ENCODE peak calls at places on chromosome 19, in five cellular contexts. I is cardiac muscle cell, T is adrenal gland, Z is heart right ventricle, M is left ventricle myocardium inferior. V is an unnamed sample. For H3K36me3, the result is how much of the 10 kb centered on the place peaks cover.

GRCh38 chr19:37655689-37656491 is 625 bp upstream of the ZFP30 start:
- DNase-seq in I (peak), T (peak), Z (peak), M (peak), V (peak)

GRCh38 chr19:45764947-45765346 is 4.1 kb downstream of the SIX5 start:
- DNase-seq in I (peak), T (no peak), Z (peak), M (peak), V (no peak)

GRCh38 chr19:51751655-51752054 is at the start of gene FPR1:
- DNase-seq in I (no peak), T (no peak), Z (no peak), M (no peak), V (no peak)

GRCh38 chr19:55857149-55857548 is 20.8 kb downstream of the NLRP4 start:
- DNase-seq in I (no peak), T (no peak), Z (no peak), M (no peak), V (no peak)

GRCh38 chr19:18551631-18552030 is 6.0 kb upstream of the KXD1 start:
- DNase-seq in I (no peak), T (no peak), Z (no peak), M (no peak), V (no peak)

GRCh38 chr19:55257461-55258411 is 1.1 kb downstream of the PPP6R1 start:
- DNase-seq in I (peak), T (no peak), Z (no peak), M (no peak), V (peak)

GRCh38 chr19:54188224-54188871 is 1.0 kb downstream of the MBOAT7 start:
- DNase-seq in I (no peak), T (peak), Z (no peak), M (no peak), V (no peak)

GRCh38 chr19:29831686-29832085 is 19.9 kb downstream of the CCNE1 start:
- DNase-seq in I (no peak), T (no peak), Z (no peak), M (no peak), V (no peak)

GRCh38 chr19:52734893-52735661 is at the start of gene ZNF611:
- DNase-seq in I (peak), T (peak), Z (peak), M (peak), V (peak)

GRCh38 chr19:31913103-31913710 is 432.2 kb upstream of the ZNF507 start:
- DNase-seq in I (peak), T (no peak), Z (no peak), M (no peak), V (no peak)

GRCh38 chr19:47013041-47013517 is 6.6 kb upstream of the NPAS1 start:
- DNase-seq in I (peak), T (peak), Z (peak), M (peak), V (peak)

GRCh38 chr19:483332-484072 is 12.8 kb upstream of the MADCAM1 start:
- DNase-seq in I (no peak), T (no peak), Z (no peak), M (no peak), V (no peak)

GRCh38 chr19:664913-665443 is 2.0 kb upstream of the RNF126 start:
- DNase-seq in I (peak), T (peak), Z (peak), M (peak), V (peak)

GRCh38 chr19:48873476-48874308 is 1.5 kb downstream of the PPP1R15A start:
- DNase-seq in I (no peak), T (no peak), Z (no peak), M (no peak), V (no peak)

GRCh38 chr19:50046649-50047503 is 21.1 kb downstream of the ZNF473 start:
- DNase-seq in I (peak), T (peak), Z (peak), M (peak), V (no peak)

GRCh38 chr19:8392017-8392591 is 1.9 kb downstream of the RAB11B start:
- DNase-seq in I (no peak), T (peak), Z (peak), M (peak), V (no peak)

GRCh38 chr19:49567722-49568454 is 12.5 kb downstream of the NOSIP start:
- DNase-seq in I (no peak), T (no peak), Z (no peak), M (no peak), V (no peak)

GRCh38 chr19:5002143-5002542 is 33.2 kb downstream of the KDM4B start:
- DNase-seq in I (no peak), T (peak), Z (no peak), M (no peak), V (peak)

GRCh38 chr19:6593651-6594416 is 2.9 kb upstream of the CD70 start:
- DNase-seq in I (no peak), T (no peak), Z (no peak), M (no peak), V (peak)

GRCh38 chr19:48311384-48311783 is 14.0 kb upstream of the EMP3 start:
- DNase-seq in I (no peak), T (no peak), Z (no peak), M (no peak), V (no peak)

GRCh38 chr19:29623726-29624488 is 17.8 kb downstream of the POP4 start:
- DNase-seq in I (no peak), T (no peak), Z (no peak), M (no peak), V (no peak)

GRCh38 chr19:4449022-4449825 is 8.4 kb downstream of the UBXN6 start:
- DNase-seq in I (no peak), T (peak), Z (peak), M (peak), V (no peak)

GRCh38 chr19:8075158-8076086 is 22.9 kb downstream of the CCL25 start:
- DNase-seq in I (no peak), T (no peak), Z (no peak), M (no peak), V (no peak)

GRCh38 chr19:54455786-54456422 is 6.9 kb downstream of the LENG8 start:
- DNase-seq in I (no peak), T (no peak), Z (no peak), M (no peak), V (no peak)

GRCh38 chr19:50896591-50897190 is 14.5 kb downstream of the KLK4 start:
- DNase-seq in I (no peak), T (peak), Z (no peak), M (no peak), V (peak)

GRCh38 chr19:3982701-3983541 is 2.3 kb downstream of the EEF2 start:
- DNase-seq in I (no peak), T (peak), Z (no peak), M (no peak), V (peak)

GRCh38 chr19:4732680-4733114 is 9.1 kb upstream of the DPP9 start:
- DNase-seq in I (peak), T (peak), Z (no peak), M (peak), V (peak)

GRCh38 chr19:1063030-1063908 is 3.7 kb upstream of the ARHGAP45 start:
- DNase-seq in I (no peak), T (no peak), Z (no peak), M (no peak), V (peak)

GRCh38 chr19:3440082-3440481 is 40.2 kb downstream of the SMIM24 start:
- DNase-seq in I (no peak), T (no peak), Z (peak), M (peak), V (peak)

GRCh38 chr19:40423938-40424337 is 1.9 kb downstream of the SERTAD1 start:
- DNase-seq in I (no peak), T (no peak), Z (no peak), M (no peak), V (no peak)

GRCh38 chr19:51006406-51006805 is 5.0 kb upstream of the KLK8 start:
- DNase-seq in I (no peak), T (no peak), Z (no peak), M (no peak), V (peak)

GRCh38 chr19:15291666-15292065 is 40.7 kb downstream of the BRD4 start:
- DNase-seq in I (no peak), T (no peak), Z (no peak), M (no peak), V (no peak)

GRCh38 chr19:32067686-32068085 is 277.7 kb upstream of the ZNF507 start:
- DNase-seq in I (no peak), T (no peak), Z (no peak), M (no peak), V (no peak)

GRCh38 chr19:45164577-45165335 is 4.0 kb upstream of the NKPD1 start:
- DNase-seq in I (peak), T (peak), Z (peak), M (peak), V (no peak)

GRCh38 chr19:15161028-15161984 is 39.5 kb downstream of the NOTCH3 start:
- DNase-seq in I (no peak), T (no peak), Z (no peak), M (no peak), V (no peak)

DNA sequence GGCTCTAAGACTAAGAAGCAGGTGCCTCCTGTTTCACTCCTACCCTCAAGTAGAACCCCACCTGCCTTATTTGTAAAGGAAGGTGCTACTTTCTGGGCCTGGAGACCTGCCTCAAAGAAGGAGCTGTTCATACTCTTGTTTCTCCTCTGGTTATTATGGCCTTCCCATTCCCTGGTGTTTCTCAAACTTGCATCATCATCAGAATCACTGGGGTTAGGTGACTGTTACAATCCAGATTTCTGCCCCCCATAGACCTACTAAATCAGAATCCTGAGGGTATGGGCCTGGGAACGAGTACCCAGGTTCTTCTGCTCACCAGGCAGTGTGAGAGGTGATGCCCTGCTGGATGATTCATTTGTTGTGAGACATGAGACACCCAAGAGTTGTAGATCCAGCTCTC is 18.4 kb downstream of the SAMD4B start:
- DNase-seq in I (no peak), T (no peak), Z (no peak), M (no peak), V (no peak)
- H3K36me3 ChIP-seq in I (under half), T (under half), Z (under half), M (half or more), V (half or more)

GRCh38 chr19:12567951-12568350 is 16.7 kb upstream of the ZNF564 start:
- DNase-seq in I (no peak), T (no peak), Z (no peak), M (no peak), V (no peak)

DNA sequence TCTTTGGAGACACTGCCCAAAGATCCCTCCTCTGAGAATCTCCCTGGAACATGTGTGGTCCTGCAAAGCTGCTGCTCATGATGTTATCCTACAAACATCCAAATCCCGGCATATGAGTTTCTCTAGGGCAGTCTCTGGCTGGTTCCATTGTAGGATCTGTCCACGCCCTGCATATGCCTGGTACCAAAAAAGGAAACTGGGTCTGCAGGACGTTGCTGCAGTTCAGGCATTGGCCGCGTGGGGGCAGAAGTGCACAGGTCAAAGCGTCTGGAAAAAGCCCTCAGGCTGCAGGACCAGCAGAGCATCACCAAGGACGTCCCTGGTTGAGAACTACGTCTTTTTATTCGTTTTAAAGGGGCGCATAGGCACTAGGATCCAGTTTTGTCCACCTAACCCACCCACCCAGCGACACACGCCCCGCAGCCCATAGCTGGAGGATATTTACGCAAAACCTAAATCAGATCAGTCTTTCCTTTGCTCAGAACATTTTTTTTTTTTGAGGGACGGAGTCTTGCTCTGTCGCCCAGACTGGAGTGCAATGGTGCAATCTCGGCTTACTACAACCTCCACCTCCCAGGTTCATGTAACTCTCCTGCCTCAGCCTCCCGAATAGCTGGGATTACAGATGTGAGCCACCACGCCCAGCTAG is 12.9 kb upstream of the ZNF564 start:
- DNase-seq in I (peak), T (peak), Z (peak), M (peak), V (peak)
- H3K4me3 ChIP-seq in I (no peak), T (no peak), Z (no peak), M (no peak), V (no peak)

DNA sequence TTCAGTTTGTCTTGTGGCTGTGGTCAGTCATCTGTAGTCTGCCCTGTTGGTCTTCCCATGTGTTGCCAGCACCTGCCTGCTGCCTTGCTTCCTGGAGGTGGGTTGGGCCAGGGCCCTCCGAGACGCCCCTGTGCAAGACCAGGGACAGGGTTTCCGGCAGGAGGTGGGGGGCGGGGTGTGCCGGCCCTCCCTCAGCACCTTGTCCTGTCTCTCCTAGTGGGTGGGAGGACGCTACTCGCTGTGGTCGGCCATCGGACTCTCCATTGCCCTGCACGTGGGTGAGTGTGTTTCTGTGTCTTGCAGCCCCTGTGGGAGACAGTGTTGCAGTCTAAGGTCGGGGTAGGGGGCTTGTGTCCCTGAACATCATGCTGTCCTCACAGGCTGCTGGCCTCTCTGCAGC is 11.2 kb upstream of the PDCD2L start:
- DNase-seq in I (no peak), T (no peak), Z (no peak), M (no peak), V (no peak)
- H3K36me3 ChIP-seq in I (half or more), T (under half), Z (under half), M (half or more), V (half or more)

DNA sequence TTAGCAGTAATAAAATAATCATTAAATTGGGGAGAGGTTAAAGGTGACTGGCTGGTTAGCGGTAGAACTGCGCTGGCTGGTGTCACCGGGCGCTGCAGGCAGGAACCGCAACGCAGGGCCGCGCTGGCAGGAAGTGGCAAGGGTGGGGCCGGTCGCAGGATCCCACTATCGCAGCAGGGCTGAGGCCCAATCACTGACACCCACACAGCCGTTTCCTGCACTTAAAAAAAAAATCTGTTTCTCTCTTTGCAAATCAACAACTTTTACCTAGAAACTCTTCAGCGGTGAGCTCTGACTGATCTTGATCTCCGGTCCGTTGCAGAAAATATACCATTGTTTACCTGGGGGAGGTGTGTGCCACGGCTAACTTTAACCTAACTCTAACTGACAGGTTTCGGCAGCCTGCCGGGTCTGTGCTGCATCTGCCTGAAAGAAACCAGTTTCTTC is 46.9 kb downstream of the KLF2 start:
- DNase-seq in I (no peak), T (peak), Z (peak), M (peak), V (no peak)
- H3K4me3 ChIP-seq in I (no peak), T (no peak), Z (peak), M (peak), V (no peak)

GRCh38 chr19:9645466-9645865 is 24.4 kb upstream of the ZNF561 start:
- DNase-seq in I (no peak), T (no peak), Z (no peak), M (no peak), V (no peak)

GRCh38 chr19:9644472-9644871 is 23.4 kb upstream of the ZNF561 start:
- DNase-seq in I (no peak), T (no peak), Z (no peak), M (no peak), V (no peak)

DNA sequence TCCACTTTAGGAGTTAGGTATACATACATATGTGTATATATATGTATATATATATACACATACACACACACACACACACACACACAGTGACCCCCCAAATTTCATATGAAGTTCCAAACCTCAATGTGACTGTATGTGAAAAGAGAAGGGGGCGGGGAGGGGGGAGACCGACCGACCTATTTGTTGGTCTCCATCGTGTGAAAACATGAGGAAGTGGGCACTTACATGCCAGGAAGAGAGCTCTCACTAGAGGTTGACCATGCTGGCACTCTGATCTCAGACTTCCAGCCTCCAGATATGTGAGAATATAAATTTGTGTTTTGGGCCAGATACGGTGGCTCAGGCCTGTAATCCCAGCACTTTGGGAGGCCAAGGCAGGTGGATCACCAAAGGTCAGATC is 24.6 kb downstream of the ZNF562 start:
- DNase-seq in I (no peak), T (no peak), Z (no peak), M (no peak), V (no peak)
- H3K36me3 ChIP-seq in I (under half), T (under half), Z (under half), M (half or more), V (half or more)

GRCh38 chr19:43354305-43354627 is 780 bp downstream of the CD177 start:
- DNase-seq in I (peak), T (no peak), Z (no peak), M (no peak), V (no peak)

GRCh38 chr19:43351998-43352746 is 1.3 kb upstream of the CD177 start:
- DNase-seq in I (no peak), T (no peak), Z (no peak), M (no peak), V (no peak)

GRCh38 chr19:43353606-43354304 is at the start of gene CD177:
- DNase-seq in I (peak), T (no peak), Z (no peak), M (no peak), V (no peak)
- H3K4me3 ChIP-seq in I (peak), T (no peak), Z (peak), M (no peak), V (no peak)

DNA sequence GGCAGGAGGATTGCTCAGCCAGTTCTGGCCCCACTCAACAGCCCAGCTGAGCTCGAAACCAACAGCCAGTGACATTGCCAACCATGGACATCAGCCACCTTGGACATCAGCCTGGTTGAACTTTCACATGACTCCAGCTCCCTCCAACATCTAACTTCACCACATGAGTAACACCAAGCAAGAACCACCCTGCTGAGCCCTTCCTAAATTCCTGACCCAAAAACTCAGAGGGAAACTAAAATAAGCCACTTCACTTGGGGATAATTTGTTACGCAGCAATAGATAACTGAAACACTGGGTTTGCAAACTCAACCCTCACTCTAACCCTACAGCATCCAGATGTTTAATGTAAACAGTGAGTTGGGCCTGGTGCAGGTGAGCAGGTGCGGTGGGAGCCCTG is 10.7 kb upstream of the LRFN3 start:
- DNase-seq in I (no peak), T (no peak), Z (no peak), M (no peak), V (no peak)
- H3K36me3 ChIP-seq in I (under half), T (under half), Z (under half), M (under half), V (under half)

DNA sequence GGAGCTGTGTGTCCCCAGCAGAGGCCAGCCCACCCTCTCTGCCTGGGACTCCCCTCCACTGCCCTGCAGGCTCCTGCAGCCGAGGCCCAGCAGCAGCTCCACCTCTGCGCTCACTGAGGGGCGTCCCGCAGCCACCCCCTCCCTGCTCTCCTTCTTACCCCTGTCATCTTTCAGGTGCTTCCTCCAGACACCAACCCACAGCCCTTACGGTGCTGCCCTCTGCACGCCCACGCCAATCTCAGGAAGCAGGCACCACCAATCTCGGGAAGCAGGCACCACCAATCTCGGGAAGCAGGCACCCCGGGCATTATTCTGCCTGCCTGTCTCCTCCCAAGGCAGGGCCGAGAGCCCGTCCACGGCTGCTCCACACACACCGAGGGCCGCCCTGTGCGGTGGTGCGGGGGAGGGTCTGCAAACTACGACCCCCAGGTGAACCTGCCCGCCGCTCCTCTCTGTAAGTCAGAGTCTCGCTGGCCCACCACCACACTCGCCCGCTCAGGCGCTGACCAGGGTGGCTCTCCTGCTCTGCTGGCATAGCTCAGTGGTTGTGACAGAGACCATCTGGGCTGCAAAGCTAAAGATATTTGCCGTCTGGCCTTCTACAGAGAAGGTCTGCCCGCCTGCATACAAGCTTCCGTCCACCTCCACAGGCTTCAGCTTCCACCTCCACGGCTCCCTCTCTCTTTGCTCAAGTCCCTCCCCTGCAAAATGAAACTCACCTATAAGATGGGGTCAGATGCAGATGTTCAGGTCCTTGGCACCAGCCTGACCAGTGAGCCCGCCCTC is 2.9 kb downstream of the LSM7 start:
- DNase-seq in I (no peak), T (no peak), Z (no peak), M (no peak), V (no peak)
- H3K4me3 ChIP-seq in I (no peak), T (no peak), Z (no peak), M (no peak), V (no peak)

V was measured in MG63.